ENCODE peak calls at places on chromosomes 12 and 14, in five cellular contexts. One of them, this sample, is unnamed.

GRCh38 chr12:93722757-93723567 is 45.8 kb downstream of the CRADD start:
- DNase-seq in OCI-LY7: peak
- DNase-seq in prostate gland: no peak
- DNase-seq in heart left ventricle: no peak
- DNase-seq in stomach: peak
- DNase-seq in this sample: peak

GRCh38 chr12:16668198-16668597 is 62.2 kb upstream of the LMO3 start:
- DNase-seq in stomach: no peak
- DNase-seq in prostate gland: no peak
- DNase-seq in OCI-LY7: no peak
- DNase-seq in heart left ventricle: no peak
- DNase-seq in this sample: no peak

GRCh38 chr12:25730489-25731349 is 177.6 kb upstream of the LMNTD1 start:
- DNase-seq in stomach: no peak
- DNase-seq in OCI-LY7: no peak
- DNase-seq in prostate gland: no peak
- DNase-seq in heart left ventricle: no peak
- DNase-seq in this sample: no peak

GRCh38 chr12:102023343-102023930 is 38.4 kb downstream of the WASHC3 start:
- DNase-seq in OCI-LY7: no peak
- DNase-seq in prostate gland: no peak
- DNase-seq in heart left ventricle: no peak
- DNase-seq in stomach: no peak
- DNase-seq in this sample: no peak

GRCh38 chr12:112907415-112908157 is 824 bp downstream of the OAS1 start:
- DNase-seq in prostate gland: no peak
- DNase-seq in stomach: no peak
- DNase-seq in OCI-LY7: peak
- DNase-seq in heart left ventricle: peak
- DNase-seq in this sample: no peak

GRCh38 chr12:129467749-129468148 is 436.1 kb downstream of the TMEM132D start:
- DNase-seq in stomach: no peak
- DNase-seq in OCI-LY7: no peak
- DNase-seq in prostate gland: no peak
- DNase-seq in heart left ventricle: no peak
- DNase-seq in this sample: no peak

GRCh38 chr14:97709552-97709951 is 912.4 kb downstream of the VRK1 start:
- DNase-seq in prostate gland: no peak
- DNase-seq in heart left ventricle: no peak
- DNase-seq in stomach: no peak
- DNase-seq in OCI-LY7: no peak
- DNase-seq in this sample: no peak

GRCh38 chr14:59271734-59272133 is 83.3 kb downstream of the DAAM1 start:
- DNase-seq in prostate gland: no peak
- DNase-seq in stomach: no peak
- DNase-seq in OCI-LY7: no peak
- DNase-seq in heart left ventricle: no peak
- DNase-seq in this sample: no peak

GRCh38 chr14:50971122-50971781 is 27.0 kb upstream of the PYGL start:
- DNase-seq in heart left ventricle: no peak
- DNase-seq in OCI-LY7: no peak
- DNase-seq in stomach: no peak
- DNase-seq in prostate gland: no peak
- DNase-seq in this sample: no peak

GRCh38 chr12:58459191-58459590 is 461.1 kb downstream of the LRIG3 start:
- DNase-seq in OCI-LY7: no peak
- DNase-seq in heart left ventricle: no peak
- DNase-seq in prostate gland: no peak
- DNase-seq in stomach: no peak
- DNase-seq in this sample: no peak

GRCh38 chr12:108338915-108339657 is at the start of gene CMKLR1:
- DNase-seq in heart left ventricle: peak
- DNase-seq in prostate gland: no peak
- DNase-seq in stomach: no peak
- DNase-seq in OCI-LY7: no peak
- DNase-seq in this sample: no peak

GRCh38 chr12:31585895-31586294 is 5.0 kb downstream of the DENND5B start:
- DNase-seq in prostate gland: no peak
- DNase-seq in heart left ventricle: no peak
- DNase-seq in OCI-LY7: no peak
- DNase-seq in stomach: no peak
- DNase-seq in this sample: no peak

GRCh38 chr12:118058881-118059644 is 1.9 kb downstream of the WSB2 start:
- DNase-seq in OCI-LY7: no peak
- DNase-seq in heart left ventricle: no peak
- DNase-seq in stomach: no peak
- DNase-seq in prostate gland: no peak
- DNase-seq in this sample: no peak

GRCh38 chr12:94561943-94562411 is 88.4 kb downstream of the TMCC3 start:
- DNase-seq in heart left ventricle: peak
- DNase-seq in prostate gland: peak
- DNase-seq in stomach: peak
- DNase-seq in OCI-LY7: peak
- DNase-seq in this sample: peak

GRCh38 chr12:92600052-92600451 is 102.7 kb upstream of the PLEKHG7 start:
- DNase-seq in prostate gland: no peak
- DNase-seq in stomach: no peak
- DNase-seq in heart left ventricle: no peak
- DNase-seq in OCI-LY7: peak
- DNase-seq in this sample: no peak

GRCh38 chr12:72074956-72075355 is 136.3 kb downstream of the TPH2 start:
- DNase-seq in heart left ventricle: no peak
- DNase-seq in prostate gland: no peak
- DNase-seq in OCI-LY7: no peak
- DNase-seq in stomach: no peak
- DNase-seq in this sample: no peak

GRCh38 chr12:87847147-87847546 is 182.1 kb downstream of the C12orf50 start:
- DNase-seq in OCI-LY7: no peak
- DNase-seq in prostate gland: no peak
- DNase-seq in heart left ventricle: no peak
- DNase-seq in stomach: no peak
- DNase-seq in this sample: no peak

GRCh38 chr12:96194901-96195844 is 998 bp downstream of the ELK3 start:
- DNase-seq in heart left ventricle: peak
- DNase-seq in OCI-LY7: peak
- DNase-seq in stomach: peak
- DNase-seq in prostate gland: peak
- DNase-seq in this sample: no peak

GRCh38 chr14:91835920-91836843 is 31.2 kb downstream of the TC2N start:
- DNase-seq in stomach: peak
- DNase-seq in OCI-LY7: peak
- DNase-seq in prostate gland: peak
- DNase-seq in heart left ventricle: peak
- DNase-seq in this sample: peak

GRCh38 chr12:15532364-15532977 is 210.2 kb downstream of the PTPRO start:
- DNase-seq in prostate gland: no peak
- DNase-seq in stomach: no peak
- DNase-seq in heart left ventricle: no peak
- DNase-seq in OCI-LY7: peak
- DNase-seq in this sample: no peak

GRCh38 chr12:112183141-112183581 is 57.8 kb downstream of the TRAFD1 start:
- DNase-seq in heart left ventricle: no peak
- DNase-seq in prostate gland: no peak
- DNase-seq in OCI-LY7: no peak
- DNase-seq in stomach: no peak
- DNase-seq in this sample: no peak

GRCh38 chr12:12600659-12601058 is 11.0 kb upstream of the CREBL2 start:
- DNase-seq in stomach: no peak
- DNase-seq in OCI-LY7: no peak
- DNase-seq in heart left ventricle: peak
- DNase-seq in prostate gland: no peak
- DNase-seq in this sample: no peak

GRCh38 chr12:51819851-51820720 is 28.4 kb downstream of the FIGNL2 start:
- DNase-seq in stomach: peak
- DNase-seq in OCI-LY7: no peak
- DNase-seq in prostate gland: peak
- DNase-seq in heart left ventricle: no peak
- DNase-seq in this sample: no peak

GRCh38 chr12:43444940-43445564 is 107.0 kb downstream of the ADAMTS20 start:
- DNase-seq in heart left ventricle: peak
- DNase-seq in prostate gland: peak
- DNase-seq in stomach: peak
- DNase-seq in OCI-LY7: peak
- DNase-seq in this sample: peak

GRCh38 chr14:101992708-101993107 is 28.3 kb downstream of the DYNC1H1 start:
- DNase-seq in stomach: no peak
- DNase-seq in OCI-LY7: peak
- DNase-seq in heart left ventricle: no peak
- DNase-seq in prostate gland: no peak
- DNase-seq in this sample: no peak

GRCh38 chr12:66668311-66668710 is 10.6 kb downstream of the GRIP1 start:
- DNase-seq in stomach: no peak
- DNase-seq in prostate gland: no peak
- DNase-seq in OCI-LY7: no peak
- DNase-seq in heart left ventricle: no peak
- DNase-seq in this sample: no peak

GRCh38 chr14:36300337-36300736 is 20.1 kb downstream of the MBIP start:
- DNase-seq in prostate gland: no peak
- DNase-seq in heart left ventricle: no peak
- DNase-seq in stomach: no peak
- DNase-seq in OCI-LY7: no peak
- DNase-seq in this sample: no peak

GRCh38 chr14:29271669-29272068 is 505.1 kb downstream of the FOXG1 start:
- DNase-seq in heart left ventricle: no peak
- DNase-seq in stomach: no peak
- DNase-seq in prostate gland: no peak
- DNase-seq in OCI-LY7: no peak
- DNase-seq in this sample: no peak
- H3K27ac ChIP-seq in heart left ventricle: no peak
- H3K27ac ChIP-seq in stomach: no peak
- H3K27ac ChIP-seq in prostate gland: no peak
- H3K27ac ChIP-seq in OCI-LY7: no peak
- H3K27ac ChIP-seq in this sample: no peak

GRCh38 chr12:114658002-114658441 is 26.0 kb downstream of the TBX3 start:
- DNase-seq in stomach: no peak
- DNase-seq in OCI-LY7: no peak
- DNase-seq in prostate gland: no peak
- DNase-seq in heart left ventricle: no peak
- DNase-seq in this sample: no peak

GRCh38 chr12:114656906-114657596 is 26.9 kb downstream of the TBX3 start:
- DNase-seq in stomach: no peak
- DNase-seq in OCI-LY7: no peak
- DNase-seq in heart left ventricle: no peak
- DNase-seq in prostate gland: no peak
- DNase-seq in this sample: no peak

GRCh38 chr12:114657597-114657920 is 26.4 kb downstream of the TBX3 start:
- DNase-seq in prostate gland: no peak
- DNase-seq in heart left ventricle: no peak
- DNase-seq in OCI-LY7: no peak
- DNase-seq in stomach: no peak
- DNase-seq in this sample: no peak

GRCh38 chr12:114659084-114659483 is 24.9 kb downstream of the TBX3 start:
- DNase-seq in stomach: no peak
- DNase-seq in prostate gland: no peak
- DNase-seq in OCI-LY7: no peak
- DNase-seq in heart left ventricle: no peak
- DNase-seq in this sample: no peak

DNA sequence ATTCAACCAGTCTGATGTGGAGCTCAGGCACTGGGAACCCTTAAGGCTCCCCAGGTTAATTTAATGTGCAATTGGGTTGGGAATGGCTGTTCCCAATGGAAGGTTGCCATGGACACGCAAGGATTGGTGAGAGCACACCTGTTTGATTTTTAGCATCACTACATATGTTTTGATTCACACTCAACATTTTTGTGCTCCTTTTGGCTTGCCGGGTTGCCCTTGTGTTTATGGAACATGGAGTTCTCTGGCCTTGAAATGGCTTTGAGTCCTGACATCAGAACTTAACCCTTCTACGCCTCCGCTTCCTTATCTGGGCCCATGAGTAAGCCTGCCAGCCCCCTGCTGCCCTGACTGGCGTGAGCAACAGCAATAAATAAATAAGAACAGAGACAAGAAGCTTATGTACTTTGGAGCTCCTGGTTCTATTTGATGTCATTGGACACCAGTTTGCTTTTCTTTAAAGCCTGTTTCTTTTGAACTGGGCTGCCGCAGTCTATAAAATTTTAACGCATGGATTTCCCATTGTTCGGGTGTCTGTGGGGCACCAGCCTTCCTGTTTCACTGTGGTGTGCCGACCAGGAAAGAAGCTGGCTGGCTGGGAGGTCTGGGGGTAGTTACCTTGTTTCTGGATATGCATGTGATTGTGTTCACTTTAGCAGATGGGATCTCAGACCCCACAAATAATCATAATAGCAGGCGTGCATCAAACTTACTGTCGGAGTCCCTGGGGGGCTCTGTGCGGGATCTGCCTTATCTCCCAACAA is 27.9 kb downstream of the TBX3 start:
- DNase-seq in heart left ventricle: no peak
- DNase-seq in OCI-LY7: no peak
- DNase-seq in stomach: no peak
- DNase-seq in prostate gland: peak
- DNase-seq in this sample: no peak
- H3K27ac ChIP-seq in heart left ventricle: no peak
- H3K27ac ChIP-seq in OCI-LY7: no peak
- H3K27ac ChIP-seq in stomach: no peak
- H3K27ac ChIP-seq in prostate gland: peak
- H3K27ac ChIP-seq in this sample: no peak

DNA sequence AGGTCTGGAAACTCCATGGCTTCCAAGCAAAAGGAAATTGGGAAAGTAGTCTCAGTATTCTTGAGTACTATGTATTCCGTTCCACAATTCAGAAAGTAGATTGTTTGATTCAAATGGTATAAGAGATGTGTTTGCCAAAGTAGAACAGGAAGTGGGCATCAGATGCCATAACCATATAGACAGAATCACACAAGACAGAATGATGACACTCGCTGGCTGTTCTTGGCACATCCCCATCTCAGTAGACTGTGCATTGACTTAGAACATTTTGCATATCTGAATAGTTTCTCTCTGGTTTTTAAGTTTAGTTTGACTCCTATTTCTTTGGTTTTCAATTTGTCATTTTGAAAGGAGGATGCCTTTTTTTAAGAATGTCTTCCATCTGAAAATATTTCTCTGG is 221.1 kb upstream of the RGS6 start:
- DNase-seq in heart left ventricle: no peak
- DNase-seq in prostate gland: no peak
- DNase-seq in OCI-LY7: no peak
- DNase-seq in stomach: no peak
- DNase-seq in this sample: no peak
- H3K27ac ChIP-seq in heart left ventricle: peak
- H3K27ac ChIP-seq in prostate gland: no peak
- H3K27ac ChIP-seq in OCI-LY7: no peak
- H3K27ac ChIP-seq in stomach: no peak
- H3K27ac ChIP-seq in this sample: no peak

GRCh38 chr12:6769003-6769389 is 2.8 kb downstream of the PTMS start:
- DNase-seq in stomach: no peak
- DNase-seq in heart left ventricle: peak
- DNase-seq in prostate gland: peak
- DNase-seq in OCI-LY7: no peak
- DNase-seq in this sample: no peak
- H3K27ac ChIP-seq in stomach: no peak
- H3K27ac ChIP-seq in heart left ventricle: no peak
- H3K27ac ChIP-seq in prostate gland: peak
- H3K27ac ChIP-seq in OCI-LY7: no peak
- H3K27ac ChIP-seq in this sample: no peak

This sample was measured in substantia nigra.